ENCODE peak calls at places on chromosome 12, in four cellular contexts. M, Z, P and K are unnamed samples.

GRCh38 chr12:7693793-7694192 is 1.8 kb downstream of the GDF3 start:
- DNase-seq in P (no peak), M (no peak), Z (no peak), K (no peak)

GRCh38 chr12:115506822-115507629 is 770.5 kb downstream of the MED13L start:
- DNase-seq in M (no peak), P (peak), Z (no peak), K (peak)

GRCh38 chr12:108697905-108698304 is 33.4 kb downstream of the CORO1C start:
- DNase-seq in M (no peak), P (no peak), Z (no peak), K (peak)

GRCh38 chr12:1630081-1630826 is 1.2 kb downstream of the WNT5B start:
- DNase-seq in P (peak), Z (no peak), M (peak), K (peak)

GRCh38 chr12:42394429-42394828 is 68.5 kb downstream of the PPHLN1 start:
- DNase-seq in P (no peak), Z (no peak), M (no peak), K (no peak)

GRCh38 chr12:47249082-47249481 is 169.3 kb upstream of the AMIGO2 start:
- DNase-seq in M (no peak), P (no peak), Z (no peak), K (no peak)

GRCh38 chr12:127191124-127191523 is 1075.8 kb upstream of the TMEM132C start:
- DNase-seq in Z (peak), M (no peak), P (no peak), K (no peak)

GRCh38 chr12:101013993-101014392 is 196.0 kb downstream of the SLC5A8 start:
- DNase-seq in P (no peak), Z (no peak), M (no peak), K (no peak)

GRCh38 chr12:16350682-16351081 is 3.2 kb downstream of the MGST1 start:
- DNase-seq in M (no peak), P (no peak), Z (peak), K (no peak)

GRCh38 chr12:16344269-16344668 is 3.2 kb upstream of the MGST1 start:
- DNase-seq in Z (no peak), M (no peak), P (no peak), K (no peak)

GRCh38 chr12:132170094-132170636 is 25.9 kb downstream of the NOC4L start:
- DNase-seq in P (no peak), Z (no peak), M (no peak), K (no peak)

GRCh38 chr12:1914116-1914911 is 4.1 kb downstream of the CACNA2D4 start:
- DNase-seq in P (no peak), M (no peak), Z (no peak), K (peak)

GRCh38 chr12:46268349-46268616 is 560 bp downstream of the SLC38A1 start:
- DNase-seq in M (peak), Z (no peak), P (no peak), K (no peak)

GRCh38 chr12:15751741-15752140 is 37.4 kb downstream of the EPS8 start:
- DNase-seq in M (no peak), Z (no peak), P (no peak), K (no peak)

GRCh38 chr12:6735448-6736191 is 11.8 kb downstream of the COPS7A start:
- DNase-seq in M (peak), Z (peak), P (peak), K (peak)

GRCh38 chr12:122023339-122024131 is 1.9 kb downstream of the BCL7A start:
- DNase-seq in Z (peak), M (no peak), P (peak), K (peak)

GRCh38 chr12:1448321-1448720 is 146.1 kb downstream of the FBXL14 start:
- DNase-seq in M (no peak), Z (no peak), P (no peak), K (no peak)

GRCh38 chr12:50059440-50060119 is 2.2 kb downstream of the ASIC1 start:
- DNase-seq in M (peak), Z (no peak), P (no peak), K (no peak)

GRCh38 chr12:34108967-34109366 is 86.7 kb downstream of the ALG10 start:
- DNase-seq in M (no peak), P (no peak), Z (no peak), K (no peak)

GRCh38 chr12:123530683-123531082 is 2.8 kb downstream of the RILPL1 start:
- DNase-seq in Z (no peak), P (no peak), M (no peak), K (no peak)

GRCh38 chr12:131217024-131217586 is 263.4 kb downstream of the ADGRD1 start:
- DNase-seq in M (no peak), P (no peak), Z (no peak), K (peak)

GRCh38 chr12:121778567-121779421 is 14.7 kb downstream of the RHOF start:
- DNase-seq in P (no peak), Z (no peak), M (no peak), K (peak)